ENCODE peak calls at places on chromosomes 12 and 14, in four cellular contexts. N is choroid plexus epithelial cell, J is A549, I is GM23338. O is an unnamed sample.
A peak's percentile ranks its signal among the peaks of the same experiment; 100 is the strongest.

GRCh38 chr14:55245657-55246268 is 25.5 kb upstream of the FBXO34 start:
- DNase-seq in N (peak; percentile 70), J (no peak), I (peak; percentile 64), O (peak; percentile 20)

GRCh38 chr12:132118876-132119275 is 25.2 kb downstream of the DDX51 start:
- DNase-seq in N (no peak), J (no peak), I (peak; percentile 34), O (no peak)

GRCh38 chr12:89306827-89307498 is 45.3 kb downstream of the DUSP6 start:
- DNase-seq in N (no peak), J (no peak), I (no peak), O (no peak)

GRCh38 chr12:52903855-52904508 is 894 bp downstream of the KRT8 start:
- DNase-seq in N (peak; percentile 57), J (peak; percentile 56), I (peak; percentile 65), O (no peak)

GRCh38 chr12:46269429-46270241 is 792 bp upstream of the SLC38A1 start:
- DNase-seq in N (peak; percentile 25), J (peak; percentile 52), I (peak; percentile 74), O (peak; percentile 62)

GRCh38 chr12:121713257-121714155 is 954 bp downstream of the TMEM120B start:
- DNase-seq in N (no peak), J (no peak), I (peak; percentile 44), O (no peak)

GRCh38 chr14:72745991-72746980 is 147.6 kb downstream of the DPF3 start:
- DNase-seq in N (peak; percentile 79), J (no peak), I (no peak), O (no peak)

GRCh38 chr12:130815028-130815741 is 23.9 kb downstream of the STX2 start:
- DNase-seq in N (no peak), J (no peak), I (no peak), O (no peak)

GRCh38 chr12:44021471-44021971 is 185.6 kb downstream of the TMEM117 start:
- DNase-seq in N (no peak), J (no peak), I (no peak), O (no peak)

GRCh38 chr12:51428256-51428655 is 3.6 kb downstream of the SLC4A8 start:
- DNase-seq in N (no peak), J (no peak), I (no peak), O (no peak)

GRCh38 chr12:106317406-106318082 is 15.0 kb downstream of the TCP11L2 start:
- DNase-seq in N (no peak), J (no peak), I (no peak), O (no peak)

GRCh38 chr12:80216890-80217559 is 117.7 kb downstream of the OTOGL start:
- DNase-seq in N (no peak), J (no peak), I (peak; percentile 10), O (no peak)

GRCh38 chr12:53313996-53314395 is 7.4 kb downstream of the AAAS start:
- DNase-seq in N (no peak), J (no peak), I (no peak), O (no peak)

GRCh38 chr12:82746668-82747067 is 60.0 kb downstream of the TMTC2 start:
- DNase-seq in N (no peak), J (no peak), I (no peak), O (no peak)

GRCh38 chr14:31024577-31025334 is 693 bp upstream of the AP4S1 start:
- DNase-seq in N (peak; percentile 42), J (no peak), I (no peak), O (no peak)

GRCh38 chr12:25082628-25083027 is 112.3 kb downstream of the DNAI7 start:
- DNase-seq in N (no peak), J (no peak), I (no peak), O (no peak)

GRCh38 chr12:25083211-25083610 is 111.7 kb downstream of the DNAI7 start:
- DNase-seq in N (peak; percentile 18), J (no peak), I (no peak), O (no peak)

GRCh38 chr12:25089738-25090137 is 105.2 kb downstream of the DNAI7 start:
- DNase-seq in N (no peak), J (no peak), I (no peak), O (no peak)

GRCh38 chr12:25087596-25087995 is 107.4 kb downstream of the DNAI7 start:
- DNase-seq in N (no peak), J (no peak), I (peak; percentile 18), O (no peak)

DNA sequence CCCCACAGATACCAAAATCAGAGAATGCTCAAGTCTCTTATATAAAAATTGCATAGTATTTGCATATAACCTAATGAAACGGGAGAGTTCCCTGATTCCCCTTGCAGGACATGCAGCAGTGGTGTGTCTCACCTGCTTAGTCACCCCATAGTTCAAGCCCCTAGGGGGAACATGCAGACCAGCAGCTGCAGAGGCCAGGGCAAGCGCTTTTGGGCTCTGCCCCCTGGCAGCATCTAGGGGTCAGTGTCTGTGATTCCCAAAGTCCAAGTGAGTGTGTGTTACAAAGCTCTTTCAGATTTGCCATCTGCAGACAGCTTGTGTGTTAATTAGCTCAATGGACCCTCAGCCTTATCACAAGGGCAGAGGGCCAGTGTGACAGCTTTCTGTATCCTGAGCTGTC is 110.1 kb downstream of the DNAI7 start:
- DNase-seq in N (no peak), J (no peak), I (peak; percentile 58), O (no peak)
- TF ChIP-seq CTCF in N (no peak), J (no peak), I (peak; percentile 19), O (no peak)

GRCh38 chr12:26611598-26611997 is 221.4 kb downstream of the ITPR2 start:
- DNase-seq in N (no peak), J (no peak), I (no peak), O (no peak)

GRCh38 chr12:26612203-26612602 is 220.8 kb downstream of the ITPR2 start:
- DNase-seq in N (no peak), J (no peak), I (no peak), O (no peak)

GRCh38 chr12:26610774-26611173 is 222.2 kb downstream of the ITPR2 start:
- DNase-seq in N (no peak), J (no peak), I (no peak), O (no peak)

GRCh38 chr12:26617513-26617912 is 215.5 kb downstream of the ITPR2 start:
- DNase-seq in N (no peak), J (no peak), I (no peak), O (no peak)

DNA sequence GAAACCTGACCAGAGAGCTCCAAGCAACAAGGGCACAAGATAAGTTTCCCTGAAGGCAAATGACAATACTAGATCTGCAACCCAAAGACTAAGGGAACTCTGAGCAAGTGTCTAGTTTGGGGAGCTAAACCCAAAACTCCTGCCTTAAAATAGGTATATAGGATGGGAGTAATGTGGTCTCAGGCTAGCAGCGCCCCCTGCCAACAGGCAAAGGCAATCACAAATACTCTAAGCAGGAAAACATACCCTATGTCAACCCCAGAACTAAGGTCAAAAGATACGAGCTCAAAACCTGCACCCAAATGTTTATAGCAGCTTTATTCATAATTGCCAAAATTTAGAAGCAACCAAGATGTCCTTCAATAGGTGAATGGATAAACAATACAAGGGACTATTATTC is 218.8 kb downstream of the ITPR2 start:
- DNase-seq in N (peak; percentile 50), J (no peak), I (peak; percentile 71), O (peak; percentile 2)
- TF ChIP-seq CTCF in N (peak; percentile 74), J (peak; percentile 53), I (peak; percentile 88), O (peak; percentile 23)

GRCh38 chr14:102999227-102999895 is 58.0 kb downstream of the CDC42BPB start:
- DNase-seq in N (no peak), J (no peak), I (no peak), O (no peak)

GRCh38 chr14:103000291-103000921 is 56.9 kb downstream of the CDC42BPB start:
- DNase-seq in N (no peak), J (no peak), I (no peak), O (no peak)

GRCh38 chr14:103002578-103003350 is 54.6 kb downstream of the CDC42BPB start:
- DNase-seq in N (no peak), J (no peak), I (peak; percentile 41), O (no peak)

GRCh38 chr14:103001651-103002396 is 55.5 kb downstream of the CDC42BPB start:
- DNase-seq in N (no peak), J (no peak), I (no peak), O (no peak)

DNA sequence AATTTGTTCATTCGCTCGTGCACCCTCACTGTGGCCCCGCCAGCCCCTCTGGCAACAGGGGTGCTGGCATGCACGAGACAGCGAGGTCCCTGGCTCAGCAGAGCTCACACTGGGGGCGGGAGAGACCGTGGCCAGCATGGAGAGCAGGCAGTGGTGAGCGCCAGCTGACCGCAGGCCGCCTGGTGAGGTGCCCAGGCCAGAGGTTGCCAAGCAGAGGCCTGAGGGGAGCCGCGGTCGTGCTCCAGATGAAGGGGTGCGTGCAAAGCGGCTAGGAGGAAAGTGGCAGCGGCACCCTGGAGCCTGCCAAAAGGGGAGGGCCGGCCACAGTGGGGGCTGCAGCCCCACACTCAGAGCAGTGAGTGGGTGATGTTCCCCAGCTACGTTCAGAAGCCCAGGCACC is 56.1 kb downstream of the CDC42BPB start:
- DNase-seq in N (no peak), J (no peak), I (no peak), O (no peak)
- TF ChIP-seq CTCF in N (no peak), J (no peak), I (no peak), O (no peak)

GRCh38 chr14:93035585-93035916 is 80.2 kb downstream of the ITPK1 start:
- DNase-seq in N (no peak), J (no peak), I (no peak), O (no peak)
- TF ChIP-seq CTCF in N (no peak), J (no peak), I (no peak), O (no peak)

O was measured in CD4-positive, alpha-beta T cell.